ENCODE peak calls at places on chromosomes 3 and 15, in six cellular contexts. E, P, N, I, U and H are unnamed samples.

GRCh38 chr3:119810018-119810435 is 28.1 kb downstream of the NR1I2 start:
- DNase-seq in E (peak; percentile 47), P (peak; percentile 13), N (peak; percentile 64), I (peak; percentile 39), U (peak; percentile 23), H (peak; percentile 91)

GRCh38 chr15:48557335-48557734 is 88.2 kb downstream of the FBN1 start:
- DNase-seq in E (no peak), P (no peak), N (peak; percentile 3), I (no peak), U (no peak), H (no peak)

GRCh38 chr3:39107874-39108308 is 411 bp downstream of the TTC21A start:
- DNase-seq in E (no peak), P (peak; percentile 17), N (no peak), I (peak; percentile 24), U (no peak), H (no peak)

GRCh38 chr3:146468234-146468931 is 978 bp downstream of the PLSCR2 start:
- DNase-seq in E (no peak), P (no peak), N (no peak), I (peak; percentile 8), U (no peak), H (no peak)

GRCh38 chr3:17632401-17633100 is 109.9 kb downstream of the TBC1D5 start:
- DNase-seq in E (peak; percentile 29), P (peak; percentile 82), N (no peak), I (peak; percentile 85), U (peak; percentile 25), H (peak; percentile 26)

GRCh38 chr3:152718810-152719209 is 116.1 kb upstream of the P2RY1 start:
- DNase-seq in E (no peak), P (no peak), N (no peak), I (no peak), U (peak; percentile 13), H (no peak)

GRCh38 chr3:195227871-195228270 is 43.1 kb downstream of the XXYLT1 start:
- DNase-seq in E (no peak), P (no peak), N (no peak), I (no peak), U (no peak), H (no peak)

GRCh38 chr15:31046759-31047359 is 54.7 kb downstream of the TRPM1 start:
- DNase-seq in E (no peak), P (no peak), N (peak; percentile 27), I (no peak), U (no peak), H (no peak)

GRCh38 chr15:92683511-92683834 is 27.9 kb upstream of the FAM174B start:
- DNase-seq in E (peak; percentile 40), P (no peak), N (peak; percentile 91), I (peak; percentile 4), U (peak; percentile 74), H (no peak)

GRCh38 chr15:76196949-76197315 is 114.3 kb downstream of the ETFA start:
- DNase-seq in E (no peak), P (no peak), N (no peak), I (no peak), U (no peak), H (no peak)

GRCh38 chr3:127071597-127072001 is 88.7 kb downstream of the PLXNA1 start:
- DNase-seq in E (no peak), P (no peak), N (no peak), I (no peak), U (no peak), H (no peak)

GRCh38 chr3:11335056-11335608 is 62.9 kb downstream of the ATG7 start:
- DNase-seq in E (peak; percentile 81), P (peak; percentile 50), N (peak; percentile 74), I (peak; percentile 61), U (peak; percentile 68), H (peak; percentile 86)

GRCh38 chr15:63466378-63467192 is 37.8 kb upstream of the USP3 start:
- DNase-seq in E (peak; percentile 77), P (peak; percentile 46), N (peak; percentile 85), I (peak; percentile 53), U (peak; percentile 72), H (peak; percentile 89)

DNA sequence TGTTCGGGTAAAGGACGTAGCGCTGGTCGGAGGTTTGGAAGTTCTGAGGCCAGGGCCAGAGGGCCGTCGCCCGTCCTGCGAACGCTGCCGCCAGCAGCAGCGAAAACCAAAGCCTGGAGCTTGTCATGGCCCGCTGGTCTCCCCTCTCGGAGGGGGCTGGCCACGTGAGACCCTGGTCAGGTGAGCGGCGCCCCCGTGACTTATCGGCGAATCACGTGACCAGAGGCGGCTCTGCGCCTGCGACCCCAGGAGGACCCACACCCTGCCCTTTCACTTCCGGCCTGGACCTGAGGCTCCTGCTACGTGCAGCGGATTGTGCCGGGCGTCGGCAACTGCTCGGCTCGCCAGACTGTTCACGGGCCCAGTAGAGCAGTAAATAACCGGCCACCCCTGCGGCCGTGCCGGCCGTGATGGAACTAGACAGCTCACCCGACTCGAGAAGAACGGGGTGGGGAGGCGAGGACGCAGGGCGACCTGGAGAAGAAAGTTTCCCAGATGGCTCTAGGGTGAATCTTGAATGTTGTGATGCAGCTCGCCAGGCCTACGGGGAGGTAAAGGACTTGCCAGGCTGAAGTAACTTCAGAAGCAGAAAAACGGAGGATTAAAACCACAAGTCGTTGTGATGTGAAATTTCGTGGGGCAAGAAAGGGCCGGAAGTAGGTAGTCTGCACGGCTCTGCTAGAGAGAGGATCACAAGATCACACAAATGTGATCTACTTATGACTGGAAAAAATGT is at the start of gene HEXA:
- DNase-seq in E (peak; percentile 93), P (peak; percentile 90), N (peak; percentile 99), I (peak; percentile 94), U (peak; percentile 98), H (peak; percentile 95)
- H3K4me1 ChIP-seq in E (peaks cover 28% of the 10 kb centered on the region), P (peaks cover 6% of the 10 kb centered on the region), N (peaks cover 11% of the 10 kb centered on the region), I (peaks cover 2% of the 10 kb centered on the region), U (peaks cover 18% of the 10 kb centered on the region), H (peaks cover 17% of the 10 kb centered on the region)

GRCh38 chr3:15326037-15326436 is 6.3 kb downstream of the SH3BP5 start:
- DNase-seq in E (no peak), P (no peak), N (no peak), I (no peak), U (no peak), H (no peak)

GRCh38 chr3:15326673-15327072 is 5.7 kb downstream of the SH3BP5 start:
- DNase-seq in E (no peak), P (no peak), N (no peak), I (no peak), U (no peak), H (no peak)

GRCh38 chr3:15330031-15330596 is 2.3 kb downstream of the SH3BP5 start:
- DNase-seq in E (peak; percentile 71), P (peak; percentile 80), N (no peak), I (peak; percentile 83), U (peak; percentile 40), H (peak; percentile 79)

GRCh38 chr3:15329058-15330005 is 3.1 kb downstream of the SH3BP5 start:
- DNase-seq in E (peak; percentile 65), P (no peak), N (no peak), I (no peak), U (no peak), H (peak; percentile 64)

GRCh38 chr3:15327941-15328340 is 4.4 kb downstream of the SH3BP5 start:
- DNase-seq in E (peak; percentile 96), P (peak; percentile 39), N (no peak), I (peak; percentile 61), U (no peak), H (peak; percentile 89)
- H4K20me1 ChIP-seq in E (no peaks in the 10 kb centered on the region), P (peaks cover 5% of the 10 kb centered on the region), N (no peaks in the 10 kb centered on the region), I (no peaks in the 10 kb centered on the region), U (no peaks in the 10 kb centered on the region), H (peaks cover 16% of the 10 kb centered on the region)

GRCh38 chr3:15387171-15387581 is 40.2 kb downstream of the METTL6 start:
- DNase-seq in E (peak; percentile 40), P (no peak), N (no peak), I (peak; percentile 41), U (no peak), H (no peak)

GRCh38 chr3:15390460-15390859 is 36.9 kb downstream of the METTL6 start:
- DNase-seq in E (no peak), P (no peak), N (no peak), I (no peak), U (no peak), H (no peak)

GRCh38 chr3:15386352-15386751 is 41.0 kb downstream of the METTL6 start:
- DNase-seq in E (no peak), P (no peak), N (no peak), I (no peak), U (no peak), H (no peak)

GRCh38 chr3:15384510-15385237 is 42.7 kb downstream of the METTL6 start:
- DNase-seq in E (no peak), P (no peak), N (no peak), I (no peak), U (no peak), H (no peak)

GRCh38 chr3:15387735-15388134 is 39.6 kb downstream of the METTL6 start:
- DNase-seq in E (no peak), P (no peak), N (no peak), I (no peak), U (no peak), H (no peak)
- H3K4me1 ChIP-seq in E (peaks cover 14% of the 10 kb centered on the region), P (peaks cover 4% of the 10 kb centered on the region), N (no peaks in the 10 kb centered on the region), I (no peaks in the 10 kb centered on the region), U (no peaks in the 10 kb centered on the region), H (peaks cover 16% of the 10 kb centered on the region)

GRCh38 chr3:125366132-125366531 is 9.0 kb downstream of the ZNF148 start:
- DNase-seq in E (no peak), P (no peak), N (no peak), I (no peak), U (no peak), H (no peak)

DNA sequence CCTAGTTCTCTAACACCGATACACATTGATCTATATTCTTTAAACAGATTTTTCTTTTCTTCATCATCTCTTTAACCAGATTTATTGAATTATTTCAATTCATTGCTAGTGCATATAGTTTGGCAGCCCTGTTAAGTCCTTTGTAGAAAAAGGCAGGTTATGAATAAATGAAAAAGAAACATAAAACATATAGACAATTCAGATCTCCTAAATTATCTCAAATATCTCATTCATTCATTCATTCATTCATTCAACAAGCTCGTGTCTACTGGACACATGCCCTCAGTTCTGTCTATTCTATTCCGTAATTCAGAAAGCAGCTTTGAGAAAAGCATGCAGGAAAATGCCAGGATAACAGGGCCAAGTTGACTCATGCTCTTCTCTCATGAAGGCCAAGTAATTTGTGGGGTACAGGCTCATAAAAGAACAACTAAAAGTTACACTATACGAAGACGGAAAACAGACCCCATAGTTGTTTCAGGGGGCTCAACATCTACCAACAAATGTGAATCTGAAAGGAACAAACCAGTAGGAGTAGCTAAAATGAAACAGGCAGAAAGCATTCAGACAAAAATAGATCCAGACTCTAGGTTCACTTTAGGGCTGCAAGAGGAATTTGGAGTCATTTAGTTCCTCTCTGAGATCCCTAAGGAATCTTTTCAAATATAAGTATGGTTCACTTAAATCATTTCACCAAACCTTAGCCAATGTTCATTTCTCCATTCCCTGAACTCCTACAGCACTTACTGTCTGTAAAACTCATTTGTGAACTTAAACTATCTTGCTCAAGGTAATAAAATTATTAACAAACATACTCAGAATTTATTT is 7.5 kb downstream of the ZNF148 start:
- DNase-seq in E (no peak), P (peak; percentile 65), N (no peak), I (peak; percentile 75), U (no peak), H (peak; percentile 76)
- H4K20me1 ChIP-seq in E (peaks cover 31% of the 10 kb centered on the region), P (peaks cover 84% of the 10 kb centered on the region), N (peaks cover 16% of the 10 kb centered on the region), I (no peaks in the 10 kb centered on the region), U (peaks cover 94% of the 10 kb centered on the region), H (peaks cover 70% of the 10 kb centered on the region)

GRCh38 chr15:51191072-51191665 is 96.5 kb upstream of the TNFAIP8L3 start:
- DNase-seq in E (peak; percentile 28), P (no peak), N (no peak), I (no peak), U (no peak), H (no peak)
- H3K4me1 ChIP-seq in E (peaks cover 18% of the 10 kb centered on the region), P (no peaks in the 10 kb centered on the region), N (no peaks in the 10 kb centered on the region), I (no peaks in the 10 kb centered on the region), U (no peaks in the 10 kb centered on the region), H (peaks cover 21% of the 10 kb centered on the region)

GRCh38 chr3:23438657-23439056 is 235.5 kb downstream of the UBE2E2 start:
- DNase-seq in E (no peak), P (no peak), N (no peak), I (no peak), U (no peak), H (no peak)
- H4K20me1 ChIP-seq in E (no peaks in the 10 kb centered on the region), P (peaks cover 39% of the 10 kb centered on the region), N (no peaks in the 10 kb centered on the region), I (peaks cover 2% of the 10 kb centered on the region), U (no peaks in the 10 kb centered on the region), H (peaks cover 30% of the 10 kb centered on the region)